ENCODE peak calls at places on chromosomes 16 and 17, in five cellular contexts. One of them, this sample, is unnamed.

GRCh38 chr17:17645961-17646360 is 35.3 kb upstream of the RAI1 start:
- DNase-seq in uterus: no peak
- DNase-seq in body of pancreas: no peak
- DNase-seq in heart right ventricle: no peak
- DNase-seq in small intestine: no peak
- DNase-seq in this sample: no peak

GRCh38 chr17:45221081-45221996 is at the start of gene FMNL1:
- DNase-seq in uterus: no peak
- DNase-seq in body of pancreas: no peak
- DNase-seq in heart right ventricle: peak; percentile 57
- DNase-seq in small intestine: no peak
- DNase-seq in this sample: no peak

GRCh38 chr17:55444471-55445441 is 23.1 kb upstream of the MMD start:
- DNase-seq in body of pancreas: no peak
- DNase-seq in uterus: no peak
- DNase-seq in small intestine: no peak
- DNase-seq in heart right ventricle: no peak
- DNase-seq in this sample: no peak

GRCh38 chr17:78896834-78897638 is 6.0 kb downstream of the CEP295NL start:
- DNase-seq in heart right ventricle: no peak
- DNase-seq in body of pancreas: no peak
- DNase-seq in uterus: no peak
- DNase-seq in small intestine: no peak
- DNase-seq in this sample: no peak

GRCh38 chr17:17868637-17869522 is 32.1 kb upstream of the SREBF1 start:
- DNase-seq in uterus: peak; percentile 61
- DNase-seq in small intestine: no peak
- DNase-seq in body of pancreas: no peak
- DNase-seq in heart right ventricle: peak; percentile 68
- DNase-seq in this sample: peak; percentile 85

GRCh38 chr17:49523706-49524472 is 28.8 kb downstream of the NGFR start:
- DNase-seq in heart right ventricle: no peak
- DNase-seq in uterus: peak; percentile 15
- DNase-seq in body of pancreas: no peak
- DNase-seq in small intestine: no peak
- DNase-seq in this sample: no peak

GRCh38 chr17:66934040-66934439 is 30.5 kb upstream of the CACNG4 start:
- DNase-seq in uterus: no peak
- DNase-seq in body of pancreas: no peak
- DNase-seq in heart right ventricle: no peak
- DNase-seq in small intestine: no peak
- DNase-seq in this sample: no peak

GRCh38 chr16:10655415-10655977 is 39.2 kb downstream of the TEKT5 start:
- DNase-seq in body of pancreas: no peak
- DNase-seq in heart right ventricle: no peak
- DNase-seq in small intestine: no peak
- DNase-seq in uterus: no peak
- DNase-seq in this sample: no peak

GRCh38 chr17:30113213-30113612 is 3.4 kb upstream of the NSRP1 start:
- DNase-seq in heart right ventricle: no peak
- DNase-seq in body of pancreas: no peak
- DNase-seq in small intestine: peak; percentile 15
- DNase-seq in uterus: no peak
- DNase-seq in this sample: no peak

GRCh38 chr16:27281285-27281684 is 12.7 kb upstream of the NSMCE1 start:
- DNase-seq in heart right ventricle: no peak
- DNase-seq in small intestine: no peak
- DNase-seq in body of pancreas: no peak
- DNase-seq in uterus: no peak
- DNase-seq in this sample: no peak

GRCh38 chr17:48453447-48453846 is 23.4 kb upstream of the SKAP1 start:
- DNase-seq in small intestine: peak; percentile 37
- DNase-seq in body of pancreas: no peak
- DNase-seq in uterus: no peak
- DNase-seq in heart right ventricle: no peak
- DNase-seq in this sample: no peak

GRCh38 chr17:31390426-31390747 is 1.1 kb upstream of the RAB11FIP4 start:
- DNase-seq in heart right ventricle: no peak
- DNase-seq in body of pancreas: no peak
- DNase-seq in uterus: no peak
- DNase-seq in small intestine: no peak
- DNase-seq in this sample: no peak

GRCh38 chr16:77967054-77968035 is 55.0 kb upstream of the CLEC3A start:
- DNase-seq in small intestine: no peak
- DNase-seq in body of pancreas: no peak
- DNase-seq in uterus: no peak
- DNase-seq in heart right ventricle: no peak
- DNase-seq in this sample: no peak

GRCh38 chr16:87570564-87570937 is 31.8 kb upstream of the JPH3 start:
- DNase-seq in heart right ventricle: no peak
- DNase-seq in uterus: no peak
- DNase-seq in small intestine: no peak
- DNase-seq in body of pancreas: no peak
- DNase-seq in this sample: no peak

GRCh38 chr16:15897386-15897785 is 9.0 kb upstream of the CEP20 start:
- DNase-seq in small intestine: no peak
- DNase-seq in uterus: no peak
- DNase-seq in heart right ventricle: no peak
- DNase-seq in body of pancreas: no peak
- DNase-seq in this sample: no peak

GRCh38 chr17:27502526-27503324 is 46.5 kb downstream of the KSR1 start:
- DNase-seq in small intestine: no peak
- DNase-seq in uterus: no peak
- DNase-seq in body of pancreas: peak; percentile 27
- DNase-seq in heart right ventricle: no peak
- DNase-seq in this sample: no peak

GRCh38 chr17:45948881-45949624 is 50.0 kb upstream of the STH start:
- DNase-seq in heart right ventricle: peak; percentile 71
- DNase-seq in small intestine: peak; percentile 47
- DNase-seq in uterus: peak; percentile 77
- DNase-seq in body of pancreas: peak; percentile 77
- DNase-seq in this sample: peak; percentile 74

GRCh38 chr17:43994272-43995149 is 9.9 kb upstream of the NAGS start:
- DNase-seq in uterus: peak; percentile 65
- DNase-seq in small intestine: peak; percentile 53
- DNase-seq in heart right ventricle: peak; percentile 54
- DNase-seq in body of pancreas: peak; percentile 64
- DNase-seq in this sample: peak; percentile 70

GRCh38 chr16:58464047-58464915 is 35.7 kb upstream of the NDRG4 start:
- DNase-seq in small intestine: no peak
- DNase-seq in body of pancreas: no peak
- DNase-seq in heart right ventricle: peak; percentile 62
- DNase-seq in uterus: no peak
- DNase-seq in this sample: peak; percentile 77

GRCh38 chr17:76597156-76598003 is 11.7 kb upstream of the ST6GALNAC2 start:
- DNase-seq in body of pancreas: no peak
- DNase-seq in heart right ventricle: no peak
- DNase-seq in uterus: no peak
- DNase-seq in small intestine: peak; percentile 32
- DNase-seq in this sample: no peak

GRCh38 chr16:13906426-13907089 is 13.4 kb upstream of the ERCC4 start:
- DNase-seq in uterus: no peak
- DNase-seq in heart right ventricle: no peak
- DNase-seq in body of pancreas: no peak
- DNase-seq in small intestine: no peak
- DNase-seq in this sample: no peak

GRCh38 chr16:81210807-81211206 is 27.7 kb upstream of the BCO1 start:
- DNase-seq in body of pancreas: no peak
- DNase-seq in uterus: no peak
- DNase-seq in small intestine: no peak
- DNase-seq in heart right ventricle: no peak
- DNase-seq in this sample: no peak

GRCh38 chr16:19118938-19119431 is 5.2 kb downstream of the ITPRIPL2 start:
- DNase-seq in uterus: peak; percentile 69
- DNase-seq in heart right ventricle: peak; percentile 68
- DNase-seq in body of pancreas: no peak
- DNase-seq in small intestine: no peak
- DNase-seq in this sample: peak; percentile 95

GRCh38 chr17:8479431-8479947 is 43.8 kb downstream of the NDEL1 start:
- DNase-seq in body of pancreas: no peak
- DNase-seq in heart right ventricle: peak; percentile 33
- DNase-seq in uterus: peak; percentile 53
- DNase-seq in small intestine: no peak
- DNase-seq in this sample: no peak

GRCh38 chr17:13598353-13599167 is 3.2 kb downstream of the HS3ST3A1 start:
- DNase-seq in uterus: no peak
- DNase-seq in small intestine: no peak
- DNase-seq in heart right ventricle: no peak
- DNase-seq in body of pancreas: no peak
- DNase-seq in this sample: no peak

GRCh38 chr17:13596241-13596941 is 5.3 kb downstream of the HS3ST3A1 start:
- DNase-seq in uterus: no peak
- DNase-seq in small intestine: no peak
- DNase-seq in heart right ventricle: no peak
- DNase-seq in body of pancreas: no peak
- DNase-seq in this sample: peak; percentile 65

GRCh38 chr17:13599808-13600398 is 1.8 kb downstream of the HS3ST3A1 start:
- DNase-seq in heart right ventricle: no peak
- DNase-seq in small intestine: no peak
- DNase-seq in uterus: no peak
- DNase-seq in body of pancreas: no peak
- DNase-seq in this sample: no peak

GRCh38 chr17:13599168-13599577 is 2.6 kb downstream of the HS3ST3A1 start:
- DNase-seq in small intestine: no peak
- DNase-seq in uterus: no peak
- DNase-seq in body of pancreas: no peak
- DNase-seq in heart right ventricle: no peak
- DNase-seq in this sample: no peak

DNA sequence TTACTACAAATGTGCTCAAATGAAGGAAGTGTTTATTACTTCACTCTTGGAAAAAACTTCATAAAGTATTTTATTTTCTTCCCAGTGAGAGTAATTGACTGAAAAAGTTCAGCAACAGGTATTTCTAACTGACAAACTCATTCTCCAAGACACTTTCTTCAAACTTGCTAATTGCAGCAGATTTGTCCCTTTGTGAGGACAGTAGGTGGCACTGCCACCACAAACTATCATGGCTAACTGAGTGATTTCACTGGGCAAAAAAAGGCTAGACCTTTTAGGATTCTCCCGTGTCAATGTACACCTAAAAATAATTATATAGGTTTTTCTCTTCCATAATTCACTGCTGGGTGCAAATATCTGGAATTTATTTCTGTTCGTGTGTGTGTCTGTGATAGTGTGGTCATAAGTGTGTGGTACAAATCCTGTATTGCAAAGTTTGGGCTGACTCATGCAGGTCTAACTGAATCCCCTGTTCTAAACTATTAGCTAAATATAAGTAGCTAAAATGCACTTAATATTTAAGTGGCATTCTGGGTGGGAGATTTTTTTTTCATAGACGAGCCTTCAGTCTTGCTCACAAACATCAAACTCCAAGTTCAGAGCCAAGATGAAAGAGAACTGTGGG is 3.9 kb downstream of the HS3ST3A1 start:
- DNase-seq in small intestine: peak; percentile 40
- DNase-seq in uterus: no peak
- DNase-seq in body of pancreas: peak; percentile 28
- DNase-seq in heart right ventricle: peak; percentile 18
- DNase-seq in this sample: peak; percentile 67
- H3K27me3 ChIP-seq in small intestine: peaks cover 3% of the 10 kb centered on the region
- H3K27me3 ChIP-seq in uterus: peaks cover 11% of the 10 kb centered on the region
- H3K27me3 ChIP-seq in body of pancreas: no peaks in the 10 kb centered on the region
- H3K27me3 ChIP-seq in heart right ventricle: peaks cover 41% of the 10 kb centered on the region
- H3K27me3 ChIP-seq in this sample: peaks cover 15% of the 10 kb centered on the region

DNA sequence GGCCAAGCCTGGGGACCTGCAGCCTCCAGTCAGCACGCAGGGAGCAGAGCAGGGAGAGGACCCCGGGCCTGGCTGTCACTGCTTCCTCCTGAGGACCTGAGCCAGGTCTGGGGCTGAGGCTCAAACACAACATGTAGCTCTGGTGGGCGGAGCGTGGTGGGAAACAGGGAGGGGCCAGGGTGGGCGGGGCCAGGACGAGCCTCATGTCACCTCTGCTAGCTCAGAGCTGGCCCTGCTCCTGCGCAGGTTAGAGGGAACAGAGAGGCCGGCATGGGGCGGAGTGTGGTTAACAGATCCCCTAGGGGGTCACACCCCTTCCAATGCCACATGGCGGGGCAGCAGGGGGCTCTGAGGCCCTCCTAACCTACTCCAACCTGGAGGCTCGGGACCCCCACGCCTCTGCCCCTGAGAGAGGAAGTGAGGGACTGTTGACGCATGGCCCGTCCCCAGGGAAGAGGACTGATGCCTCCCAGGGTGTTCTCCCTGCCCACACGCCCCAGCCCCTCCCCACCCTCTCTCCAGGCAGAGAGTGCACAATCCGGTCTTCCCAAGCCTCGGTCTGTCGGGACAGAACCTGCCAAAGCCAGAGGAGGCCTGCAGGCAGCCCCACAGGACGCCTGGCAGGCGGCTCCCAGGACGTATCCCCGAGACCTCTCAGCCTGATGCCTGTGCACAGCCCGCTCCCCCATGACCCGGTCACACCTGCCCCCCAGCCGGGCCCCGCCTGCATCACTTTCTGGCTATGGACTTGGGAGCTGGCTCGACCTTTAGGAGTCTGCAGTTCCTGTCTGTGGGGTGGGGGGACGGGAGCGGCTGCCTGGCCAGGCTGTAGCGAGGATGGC is 15.2 kb downstream of the PIEZO1 start:
- DNase-seq in uterus: peak; percentile 36
- DNase-seq in small intestine: peak; percentile 48
- DNase-seq in body of pancreas: peak; percentile 54
- DNase-seq in heart right ventricle: no peak
- DNase-seq in this sample: no peak
- H3K4me1 ChIP-seq in uterus: peaks cover 61% of the 10 kb centered on the region
- H3K4me1 ChIP-seq in small intestine: peaks cover 12% of the 10 kb centered on the region
- H3K4me1 ChIP-seq in body of pancreas: peaks cover 91% of the 10 kb centered on the region
- H3K4me1 ChIP-seq in heart right ventricle: peaks cover 85% of the 10 kb centered on the region
- H3K4me1 ChIP-seq in this sample: peaks cover 77% of the 10 kb centered on the region

GRCh38 chr16:86504315-86505184 is 5.8 kb upstream of the FOXF1 start:
- DNase-seq in heart right ventricle: no peak
- DNase-seq in body of pancreas: no peak
- DNase-seq in uterus: no peak
- DNase-seq in small intestine: no peak
- DNase-seq in this sample: no peak
- H3K27me3 ChIP-seq in heart right ventricle: peaks cover 100% of the 10 kb centered on the region
- H3K27me3 ChIP-seq in body of pancreas: no peaks in the 10 kb centered on the region
- H3K27me3 ChIP-seq in uterus: peaks cover 68% of the 10 kb centered on the region
- H3K27me3 ChIP-seq in small intestine: peaks cover 35% of the 10 kb centered on the region
- H3K27me3 ChIP-seq in this sample: peaks cover 100% of the 10 kb centered on the region

GRCh38 chr17:80947200-80947940 is 44.3 kb upstream of the CHMP6 start:
- DNase-seq in body of pancreas: no peak
- DNase-seq in small intestine: no peak
- DNase-seq in uterus: peak; percentile 7
- DNase-seq in heart right ventricle: no peak
- DNase-seq in this sample: no peak
- H3K4me1 ChIP-seq in body of pancreas: no peaks in the 10 kb centered on the region
- H3K4me1 ChIP-seq in small intestine: no peaks in the 10 kb centered on the region
- H3K4me1 ChIP-seq in uterus: no peaks in the 10 kb centered on the region
- H3K4me1 ChIP-seq in heart right ventricle: peaks cover 8% of the 10 kb centered on the region
- H3K4me1 ChIP-seq in this sample: no peaks in the 10 kb centered on the region

This sample was measured in cardiac muscle cell.